ENCODE peak calls at places on chromosomes 13 and 19, in five cellular contexts. J is hepatocyte, D is fibroblast of lung, K is heart left ventricle, Y is GM23338. O is an unnamed sample.
A peak's percentile ranks its signal among the peaks of the same experiment; 100 is the strongest.

GRCh38 chr13:80022146-80022545 is 318.8 kb downstream of the SPRY2 start:
- DNase-seq in K (no peak), Y (no peak), J (no peak), D (no peak), O (no peak)

GRCh38 chr13:27203854-27204253 is 32.2 kb upstream of the USP12 start:
- DNase-seq in Y (peak; percentile 24), D (no peak), K (no peak), J (no peak), O (no peak)

GRCh38 chr13:64709079-64709478 is 2521.1 kb downstream of the PCDH9 start:
- DNase-seq in K (no peak), Y (no peak), D (no peak), J (peak; percentile 5), O (no peak)

GRCh38 chr19:48966541-48967345 is 1.6 kb downstream of the FTL start:
- DNase-seq in K (no peak), D (no peak), Y (no peak), J (no peak), O (no peak)

GRCh38 chr19:49103331-49104085 is 10.7 kb upstream of the LIN7B start:
- DNase-seq in J (no peak), D (no peak), Y (no peak), K (no peak), O (no peak)

GRCh38 chr13:74560325-74560724 is 426.1 kb upstream of the KLF12 start:
- DNase-seq in D (no peak), K (no peak), J (no peak), Y (no peak), O (no peak)

GRCh38 chr13:112898786-112899617 is 70.0 kb upstream of the MCF2L start:
- DNase-seq in Y (no peak), K (no peak), J (no peak), D (no peak), O (no peak)

GRCh38 chr19:13078897-13079541 is 23.6 kb downstream of the LYL1 start:
- DNase-seq in Y (peak; percentile 15), K (no peak), D (peak; percentile 20), J (no peak), O (peak; percentile 51)

GRCh38 chr13:94550030-94550738 is 45.8 kb downstream of the TGDS start:
- DNase-seq in K (no peak), D (peak; percentile 64), J (no peak), Y (peak; percentile 75), O (no peak)

GRCh38 chr19:41859213-41859617 is 840 bp upstream of the RPS19 start:
- DNase-seq in J (no peak), Y (no peak), K (no peak), D (no peak), O (no peak)

GRCh38 chr19:16778796-16779411 is 50.3 kb upstream of the SIN3B start:
- DNase-seq in J (peak; percentile 48), D (peak; percentile 32), K (no peak), Y (peak; percentile 87), O (peak; percentile 89)

GRCh38 chr19:12126707-12127106 is 13.4 kb downstream of the ZNF20 start:
- DNase-seq in D (no peak), K (no peak), Y (peak; percentile 64), J (no peak), O (peak; percentile 53)

GRCh38 chr19:45676851-45677263 is 8.8 kb downstream of the GIPR start:
- DNase-seq in Y (peak; percentile 87), D (no peak), K (no peak), J (peak; percentile 49), O (no peak)

GRCh38 chr19:37698216-37698615 is 21.3 kb downstream of the ZNF607 start:
- DNase-seq in Y (no peak), K (no peak), D (peak; percentile 22), J (no peak), O (no peak)

GRCh38 chr19:1183543-1184172 is 9.6 kb upstream of the SBNO2 start:
- DNase-seq in D (peak; percentile 38), Y (no peak), K (no peak), J (peak; percentile 88), O (peak; percentile 73)

GRCh38 chr19:40803170-40803856 is 4.3 kb downstream of the EGLN2 start:
- DNase-seq in Y (no peak), J (no peak), K (no peak), D (no peak), O (no peak)

GRCh38 chr13:90713436-90714133 is 633.9 kb upstream of the MIR17HG start:
- DNase-seq in Y (no peak), D (no peak), J (no peak), K (no peak), O (no peak)

GRCh38 chr13:48185018-48185417 is 48.0 kb upstream of the ITM2B start:
- DNase-seq in D (no peak), J (no peak), K (no peak), Y (no peak), O (no peak)

GRCh38 chr13:23159587-23160240 is 21.1 kb upstream of the SGCG start:
- DNase-seq in K (no peak), D (no peak), Y (peak; percentile 69), J (peak; percentile 58), O (peak; percentile 76)

GRCh38 chr19:11387154-11388034 is 3.3 kb upstream of the EPOR start:
- DNase-seq in Y (no peak), J (no peak), K (no peak), D (no peak), O (no peak)

GRCh38 chr13:40503026-40503425 is 163.4 kb downstream of the FOXO1 start:
- DNase-seq in K (no peak), D (peak; percentile 32), Y (no peak), J (no peak), O (no peak)

GRCh38 chr19:18501832-18502231 is 20.0 kb downstream of the ELL start:
- DNase-seq in J (no peak), K (no peak), D (no peak), Y (no peak), O (no peak)

GRCh38 chr19:18502236-18502632 is 19.6 kb downstream of the ELL start:
- DNase-seq in J (no peak), Y (no peak), K (no peak), D (no peak), O (no peak)

GRCh38 chr19:18501351-18501750 is 20.5 kb downstream of the ELL start:
- DNase-seq in J (no peak), D (no peak), Y (no peak), K (no peak), O (no peak)

GRCh38 chr19:18500376-18500775 is 21.5 kb downstream of the ELL start:
- DNase-seq in J (no peak), D (no peak), K (no peak), Y (no peak), O (no peak)

GRCh38 chr19:18500820-18501219 is 21.1 kb downstream of the ELL start:
- DNase-seq in Y (no peak), K (no peak), J (no peak), D (no peak), O (no peak)
- H3K4me3 ChIP-seq in Y (no peak overlapping the region), K (no peak overlapping the region), J (no peak overlapping the region), D (no peak overlapping the region), O (no peak overlapping the region)

DNA sequence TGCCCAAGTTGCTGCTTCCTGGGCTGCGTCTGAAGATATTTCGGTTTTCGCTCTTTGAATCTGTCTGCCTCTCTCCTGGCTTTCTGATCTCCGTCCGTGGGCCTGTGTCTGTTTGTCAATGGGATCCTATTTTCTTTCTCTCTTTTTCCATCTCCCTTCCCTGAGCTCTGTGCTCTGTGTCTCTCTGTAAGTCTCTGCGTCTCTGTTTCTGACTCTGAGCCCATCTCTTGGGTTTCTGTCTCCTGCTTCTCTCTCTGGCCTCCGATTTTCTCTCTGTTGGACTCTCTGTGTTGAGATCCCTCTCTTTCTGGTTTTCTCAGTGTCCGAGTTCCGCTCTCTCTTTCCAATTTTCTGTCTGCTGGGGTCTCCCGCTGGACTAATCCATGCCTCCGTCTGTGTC is 1.7 kb downstream of the PRKCG start:
- DNase-seq in K (no peak), J (no peak), Y (peak; percentile 41), D (no peak), O (no peak)
- H3K27me3 ChIP-seq in K (peaks cover 28% of the 10 kb centered on the region), J (peaks cover 29% of the 10 kb centered on the region), Y (peaks cover 11% of the 10 kb centered on the region), D (peaks cover 47% of the 10 kb centered on the region), O (peaks cover 54% of the 10 kb centered on the region)

GRCh38 chr13:51731759-51732158 is 72.2 kb downstream of the DHRS12 start:
- DNase-seq in J (no peak), D (peak; percentile 31), K (no peak), Y (no peak), O (no peak)

GRCh38 chr13:51738226-51738905 is 65.6 kb downstream of the DHRS12 start:
- DNase-seq in J (no peak), Y (no peak), D (no peak), K (no peak), O (no peak)

GRCh38 chr13:51737609-51738008 is 66.4 kb downstream of the DHRS12 start:
- DNase-seq in J (no peak), K (no peak), D (no peak), Y (no peak), O (no peak)

GRCh38 chr13:51733656-51734334 is 70.2 kb downstream of the DHRS12 start:
- DNase-seq in Y (peak; percentile 12), J (no peak), K (no peak), D (no peak), O (no peak)

GRCh38 chr13:51734786-51735185 is 69.2 kb downstream of the DHRS12 start:
- DNase-seq in Y (no peak), K (no peak), D (peak; percentile 84), J (no peak), O (no peak)
- H3K4me3 ChIP-seq in Y (no peak overlapping the region), K (no peak overlapping the region), D (no peak overlapping the region), J (no peak overlapping the region), O (no peak overlapping the region)

DNA sequence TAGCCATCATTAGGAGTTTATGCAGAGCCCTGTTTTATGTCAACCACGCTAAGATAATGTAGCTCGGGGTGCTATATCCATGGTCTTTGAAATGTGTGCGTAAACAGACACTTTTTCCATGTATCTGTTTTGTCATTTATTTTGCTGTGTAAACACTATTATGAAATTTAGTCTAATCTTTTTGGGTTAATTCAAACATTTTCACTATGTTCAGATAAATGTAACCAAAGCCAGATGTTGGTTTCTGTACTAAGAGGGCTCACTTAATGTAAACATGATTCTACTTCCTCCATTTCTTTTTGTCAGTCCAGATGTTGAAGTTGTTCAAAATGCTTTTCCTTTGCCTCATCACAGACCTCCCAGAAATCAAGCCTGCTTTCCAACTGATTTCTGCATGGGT is 499.5 kb upstream of the GPC6 start:
- DNase-seq in Y (no peak), D (no peak), K (no peak), J (no peak), O (no peak)
- H3K27me3 ChIP-seq in Y (no peaks in the 10 kb centered on the region), D (no peaks in the 10 kb centered on the region), K (no peaks in the 10 kb centered on the region), J (no peaks in the 10 kb centered on the region), O (no peaks in the 10 kb centered on the region)

DNA sequence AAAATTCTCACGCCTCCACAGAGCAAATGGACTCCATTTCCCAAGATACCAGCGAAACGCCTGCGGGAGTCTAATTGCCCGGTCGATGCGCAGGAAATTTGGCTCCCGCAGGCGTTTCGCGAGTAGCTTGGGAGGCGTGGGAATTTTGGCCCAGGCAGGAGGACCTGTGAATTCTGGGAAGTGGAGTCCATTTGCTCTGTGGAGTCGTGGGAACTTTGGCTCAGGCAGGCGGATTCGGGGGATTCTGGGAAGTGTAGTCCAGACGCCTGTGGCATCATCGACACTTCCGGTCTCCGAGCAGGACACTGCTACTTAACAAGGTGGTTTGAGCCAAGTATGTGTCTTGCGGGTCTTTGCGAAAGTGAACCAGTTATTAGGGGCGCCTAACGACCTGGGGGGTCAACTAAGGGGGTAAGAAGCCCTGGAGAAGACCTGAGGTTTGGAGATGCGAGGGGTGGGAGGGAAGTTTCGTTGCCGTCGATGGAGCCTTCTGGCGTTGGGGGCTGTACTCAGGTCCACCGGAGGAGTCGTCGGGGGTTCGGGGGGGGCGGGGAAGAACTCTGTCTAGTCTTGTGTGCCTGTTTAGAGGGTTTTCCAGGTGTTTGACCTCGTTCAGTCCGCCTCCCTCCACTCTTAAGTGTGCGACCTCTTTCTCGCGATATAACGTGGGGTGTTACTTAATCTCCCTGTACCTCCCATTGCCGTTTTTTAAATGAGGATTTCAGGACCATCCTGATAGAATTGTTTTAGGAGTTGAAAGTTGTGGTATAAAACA is at the start of gene ZNF155:
- DNase-seq in K (peak; percentile 92), Y (peak; percentile 99), D (peak; percentile 98), J (peak; percentile 90), O (peak; percentile 96)
- H3K4me3 ChIP-seq in K (peak within 1 kb of the TSS; percentile 79), Y (peak within 1 kb of the TSS; percentile 64), D (peak within 1 kb of the TSS; percentile 84), J (peak within 1 kb of the TSS; percentile 47), O (peak within 1 kb of the TSS; percentile 93)

O was measured in endodermal cell.